ENCODE peak calls at places on chromosome 15, in ten cellular contexts. D is AG09309; N is GM20000; Z is AG04450; J is HFF-Myc; K is body of pancreas; A is tibial nerve; F is CD8-positive, alpha-beta T cell; H is hepatocyte; I is epithelial cell of esophagus. W is an unnamed sample.

GRCh38 chr15:63465104-63465503 is 39.3 kb upstream of the USP3 start:
- DNase-seq in H (no peak), I (peak; percentile 59), J (no peak), F (no peak), Z (no peak), D (peak; percentile 45), K (no peak), N (no peak), A (no peak), W (no peak)

GRCh38 chr15:27676647-27677046 is 422.5 kb downstream of the OCA2 start:
- DNase-seq in D (no peak), N (no peak), H (no peak), F (no peak), K (no peak), J (no peak), I (no peak), Z (no peak), A (no peak), W (no peak)

GRCh38 chr15:67690936-67691335 is 134.4 kb upstream of the SKOR1 start:
- DNase-seq in D (peak; percentile 10), Z (peak; percentile 16), I (peak; percentile 7), F (no peak), K (no peak), H (no peak), A (no peak), J (no peak), N (no peak), W (no peak)

GRCh38 chr15:85584791-85585360 is 204.5 kb downstream of the AKAP13 start:
- DNase-seq in N (peak; percentile 36), I (no peak), H (no peak), J (no peak), A (no peak), Z (no peak), D (no peak), F (no peak), K (no peak), W (peak; percentile 23)

GRCh38 chr15:85504739-85505676 is 124.6 kb downstream of the AKAP13 start:
- DNase-seq in D (peak; percentile 33), H (peak; percentile 74), N (peak; percentile 25), A (no peak), J (peak; percentile 41), Z (peak; percentile 24), K (peak; percentile 53), F (no peak), I (peak; percentile 74), W (peak; percentile 23)

GRCh38 chr15:100810831-100811230 is 68.8 kb upstream of the ALDH1A3 start:
- DNase-seq in H (no peak), N (no peak), K (no peak), I (no peak), D (no peak), F (no peak), J (no peak), A (no peak), Z (no peak), W (no peak)

GRCh38 chr15:52208306-52208946 is 17.2 kb upstream of the GNB5 start:
- DNase-seq in D (peak; percentile 33), A (no peak), F (peak; percentile 81), K (peak; percentile 74), H (peak; percentile 77), I (peak; percentile 80), Z (peak; percentile 43), J (peak; percentile 33), N (peak; percentile 65), W (peak; percentile 69)

GRCh38 chr15:58473720-58474119 is 41.9 kb downstream of the LIPC start:
- DNase-seq in N (no peak), K (no peak), Z (peak; percentile 51), D (peak; percentile 46), F (no peak), H (peak; percentile 48), A (no peak), I (peak; percentile 88), J (no peak), W (peak; percentile 36)

GRCh38 chr15:85727068-85727467 is 67.7 kb downstream of the KLHL25 start:
- DNase-seq in F (no peak), J (no peak), A (peak; percentile 56), N (no peak), H (no peak), K (no peak), I (peak; percentile 24), D (no peak), Z (no peak), W (no peak)

GRCh38 chr15:94840794-94841587 is 609.6 kb downstream of the MCTP2 start:
- DNase-seq in N (no peak), D (no peak), I (peak; percentile 72), J (no peak), F (no peak), Z (no peak), K (no peak), A (no peak), H (peak; percentile 26), W (no peak)

GRCh38 chr15:68843425-68844311 is 23.0 kb upstream of the ANP32A start:
- DNase-seq in Z (no peak), F (peak; percentile 60), J (no peak), H (peak; percentile 23), K (no peak), A (no peak), I (peak; percentile 10), D (no peak), N (no peak), W (no peak)

DNA sequence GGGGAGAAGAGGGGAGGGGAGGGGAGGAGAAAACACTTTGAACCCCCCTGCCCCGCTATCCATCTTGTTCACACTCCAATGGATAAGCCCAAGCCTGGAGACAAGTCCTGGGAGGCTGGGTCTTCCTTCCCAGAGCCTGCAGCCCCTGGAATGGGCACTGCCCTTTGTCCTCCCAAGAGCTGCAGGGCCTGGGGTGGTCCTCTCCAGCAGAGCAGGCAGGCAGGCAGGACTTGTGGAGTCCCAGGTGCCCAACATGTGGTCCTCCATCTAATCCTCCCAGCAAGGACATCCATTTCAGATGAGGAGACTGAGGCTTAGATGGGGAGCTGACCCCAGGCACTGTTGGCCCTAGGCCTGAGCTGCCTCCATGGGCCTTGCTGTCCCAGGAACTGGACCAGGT is 10.4 kb upstream of the MESP2 start:
- DNase-seq in K (no peak), H (no peak), A (no peak), I (no peak), N (no peak), F (no peak), J (no peak), D (no peak), Z (no peak), W (no peak)
- TF ChIP-seq CTCF in K (no peak), H (no peak), A (no peak), I (no peak), N (no peak), F (no peak), J (no peak), D (no peak), Z (no peak), W (no peak)

DNA sequence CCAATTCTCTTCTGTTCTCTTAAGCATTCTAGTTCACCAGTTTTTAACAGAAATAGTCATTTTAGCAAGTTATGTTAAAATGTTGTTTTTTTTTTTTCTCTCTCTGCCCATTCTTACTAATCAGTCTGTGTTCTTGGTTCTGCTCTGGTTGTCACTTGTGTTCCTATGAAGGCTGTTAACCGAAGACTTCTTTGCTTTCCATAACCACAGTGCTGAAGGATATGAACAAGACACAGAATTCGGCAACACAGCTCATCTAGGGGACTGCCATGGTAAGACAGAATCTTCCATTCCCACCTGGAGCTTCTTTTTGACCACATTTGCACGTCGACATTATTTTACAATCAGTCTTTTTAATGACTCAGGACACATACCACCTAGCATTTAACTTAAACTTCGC is 49.1 kb downstream of the SEMA6D start:
- DNase-seq in N (no peak), K (no peak), I (no peak), H (no peak), J (no peak), F (no peak), A (no peak), D (no peak), Z (no peak), W (no peak)
- TF ChIP-seq CTCF in N (no peak), K (no peak), I (no peak), H (no peak), J (no peak), F (no peak), A (no peak), D (no peak), Z (no peak), W (no peak)

GRCh38 chr15:49062900-49063299 is 16.7 kb upstream of the SECISBP2L start:
- DNase-seq in F (no peak), D (no peak), K (no peak), A (no peak), Z (no peak), N (no peak), I (no peak), H (no peak), J (no peak), W (no peak)

GRCh38 chr15:49058559-49058958 is 12.3 kb upstream of the SECISBP2L start:
- DNase-seq in A (no peak), J (no peak), D (no peak), F (no peak), H (no peak), K (no peak), Z (no peak), N (no peak), I (no peak), W (no peak)

GRCh38 chr15:49063402-49064280 is 17.4 kb upstream of the SECISBP2L start:
- DNase-seq in H (no peak), A (no peak), Z (no peak), K (no peak), J (no peak), F (no peak), D (no peak), I (no peak), N (no peak), W (no peak)

GRCh38 chr15:49059491-49059890 is 13.2 kb upstream of the SECISBP2L start:
- DNase-seq in I (no peak), Z (no peak), K (no peak), N (no peak), D (no peak), H (no peak), A (no peak), F (no peak), J (no peak), W (no peak)

DNA sequence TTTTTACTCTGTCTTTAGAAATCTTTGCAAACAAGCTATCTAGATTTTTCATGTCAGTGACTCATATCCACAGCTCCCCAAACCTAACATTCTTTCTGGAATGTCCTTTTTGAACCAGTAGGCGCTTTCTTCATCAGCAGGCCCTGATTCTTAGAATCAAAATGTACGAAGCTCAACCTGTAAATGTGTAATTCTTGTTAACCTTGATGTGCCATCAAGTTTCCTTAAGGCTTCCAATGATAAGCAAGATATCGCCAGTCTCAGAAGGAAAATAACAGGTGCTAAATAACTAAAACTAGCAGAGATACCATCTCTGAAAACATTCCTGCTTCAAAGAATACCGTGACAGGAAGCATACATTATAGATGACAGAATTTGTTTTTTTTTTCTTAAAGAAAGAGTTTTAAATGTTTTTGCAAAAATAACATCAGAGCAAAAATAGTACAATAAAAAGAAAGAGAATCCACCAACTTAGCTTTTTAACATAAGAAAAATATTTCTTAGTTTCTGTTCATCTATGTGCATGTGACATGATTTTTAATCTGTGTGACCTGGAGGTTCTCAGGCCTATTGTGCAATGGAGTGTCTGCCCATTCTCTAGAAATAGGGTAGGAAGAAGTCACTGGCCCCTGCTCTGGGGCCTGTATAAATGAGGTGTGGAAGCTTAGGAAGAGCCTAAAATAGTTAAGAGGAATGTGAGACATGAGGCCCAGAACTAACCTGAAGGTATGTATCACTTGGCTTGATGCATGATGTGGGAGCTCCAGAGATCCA is 14.7 kb upstream of the SECISBP2L start:
- DNase-seq in H (no peak), A (no peak), K (no peak), F (no peak), J (no peak), I (no peak), N (no peak), D (no peak), Z (peak; percentile 33), W (no peak)
- TF ChIP-seq CTCF in H (no peak), A (no peak), K (no peak), F (no peak), J (no peak), I (no peak), N (no peak), D (no peak), Z (peak; percentile 18), W (no peak)

GRCh38 chr15:40409366-40409765 is 3.8 kb downstream of the IVD start:
- DNase-seq in D (no peak), Z (no peak), H (no peak), A (no peak), J (no peak), N (peak; percentile 84), K (no peak), I (no peak), F (no peak), W (peak; percentile 86)
- TF ChIP-seq CTCF in D (no peak), Z (no peak), H (no peak), A (no peak), J (no peak), N (no peak), K (no peak), I (no peak), F (no peak), W (no peak)

W was measured in GM13977.